ENCODE peak calls at places on chromosome 17, in six cellular contexts. I, B, Y, H, U and R are unnamed samples.

GRCh38 chr17:36481829-36482228 is 4.7 kb upstream of the ZNHIT3 start:
- DNase-seq in I (no peak), B (no peak), Y (no peak), H (no peak), U (no peak), R (no peak)

GRCh38 chr17:83196973-83197880 is 117.8 kb downstream of the METRNL start:
- DNase-seq in I (no peak), B (no peak), Y (no peak), H (peak; percentile 84), U (no peak), R (no peak)

GRCh38 chr17:46192484-46193245 is 564 bp downstream of the KANSL1 start:
- DNase-seq in I (peak; percentile 81), B (no peak), Y (peak; percentile 95), H (peak; percentile 52), U (peak; percentile 73), R (peak; percentile 67)

GRCh38 chr17:80220709-80221215 is 535 bp downstream of the SLC26A11 start:
- DNase-seq in I (peak; percentile 57), B (no peak), Y (peak; percentile 70), H (no peak), U (peak; percentile 14), R (no peak)

GRCh38 chr17:67750067-67750466 is 32.3 kb downstream of the NOL11 start:
- DNase-seq in I (no peak), B (no peak), Y (no peak), H (no peak), U (no peak), R (no peak)

GRCh38 chr17:64385187-64386083 is 5.2 kb downstream of the PECAM1 start:
- DNase-seq in I (peak; percentile 88), B (peak; percentile 15), Y (no peak), H (peak; percentile 95), U (peak; percentile 96), R (peak; percentile 93)

GRCh38 chr17:65177901-65178300 is 40.7 kb downstream of the RGS9 start:
- DNase-seq in I (no peak), B (no peak), Y (no peak), H (peak; percentile 74), U (peak; percentile 59), R (peak; percentile 77)

GRCh38 chr17:35255316-35255715 is 12.4 kb downstream of the SLFN5 start:
- DNase-seq in I (no peak), B (no peak), Y (peak; percentile 16), H (no peak), U (no peak), R (no peak)

GRCh38 chr17:33234930-33235685 is 58.0 kb downstream of the ASIC2 start:
- DNase-seq in I (peak; percentile 82), B (peak; percentile 79), Y (no peak), H (peak; percentile 97), U (peak; percentile 53), R (peak; percentile 83)

GRCh38 chr17:44272321-44272951 is 4.5 kb upstream of the SLC4A1 start:
- DNase-seq in I (no peak), B (no peak), Y (no peak), H (no peak), U (no peak), R (no peak)

GRCh38 chr17:59292174-59292523 is 39.3 kb upstream of the YPEL2 start:
- DNase-seq in I (no peak), B (no peak), Y (no peak), H (no peak), U (peak; percentile 66), R (no peak)

GRCh38 chr17:74177018-74177450 is 26.4 kb upstream of the RPL38 start:
- DNase-seq in I (no peak), B (no peak), Y (no peak), H (peak; percentile 42), U (no peak), R (no peak)

GRCh38 chr17:17109896-17110295 is 67.6 kb downstream of the MPRIP start:
- DNase-seq in I (no peak), B (no peak), Y (no peak), H (no peak), U (no peak), R (no peak)

GRCh38 chr17:28145348-28145747 is 102.9 kb downstream of the NLK start:
- DNase-seq in I (no peak), B (no peak), Y (no peak), H (peak; percentile 20), U (no peak), R (peak; percentile 38)

GRCh38 chr17:50604470-50604869 is 30.2 kb upstream of the ABCC3 start:
- DNase-seq in I (no peak), B (no peak), Y (peak; percentile 84), H (peak; percentile 38), U (peak; percentile 88), R (peak; percentile 91)

DNA sequence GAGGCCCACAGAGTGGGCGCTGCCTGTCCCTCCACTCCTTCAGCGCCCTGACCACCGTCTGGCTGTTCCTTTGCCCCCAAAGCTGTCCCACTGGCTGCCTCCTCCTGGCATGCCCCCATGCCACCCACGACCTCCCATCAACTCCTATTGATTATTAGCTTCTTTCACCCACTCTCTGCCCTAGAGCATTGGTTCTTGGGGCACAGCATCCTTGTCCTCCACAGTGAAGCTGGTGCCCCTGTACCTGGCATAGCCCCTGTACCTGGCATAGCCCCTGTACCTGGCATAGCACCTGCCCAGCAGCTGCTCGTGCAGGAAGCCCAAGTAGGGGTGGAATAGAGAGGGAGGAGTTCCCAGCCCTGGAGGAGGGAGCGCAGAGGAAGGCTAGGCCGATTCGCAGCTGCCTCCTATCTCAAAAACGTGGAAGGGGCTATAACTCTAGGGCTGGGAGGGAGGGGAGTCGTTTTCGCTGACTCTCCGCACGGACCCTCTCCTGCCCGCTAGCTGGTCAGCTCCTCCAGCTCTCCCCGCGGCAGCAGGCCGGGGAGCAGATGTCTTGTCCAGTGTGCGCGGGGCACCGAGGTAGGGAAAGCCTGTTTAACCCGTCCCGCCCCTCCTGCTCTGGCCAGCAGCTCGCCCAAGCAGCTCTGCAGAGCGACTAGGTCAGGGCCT is 5.7 kb upstream of the ACTG1 start:
- DNase-seq in I (no peak), B (no peak), Y (peak; percentile 86), H (no peak), U (no peak), R (no peak)
- H3K4me3 ChIP-seq in I (no peak overlapping the region), B (peak overlapping the region; percentile 51), Y (peak overlapping the region; percentile 71), H (peak overlapping the region; percentile 33), U (no peak overlapping the region), R (peak overlapping the region; percentile 24)

GRCh38 chr17:69339937-69340336 is 13.0 kb upstream of the ABCA5 start:
- DNase-seq in I (no peak), B (no peak), Y (no peak), H (no peak), U (no peak), R (no peak)

GRCh38 chr17:69336996-69337395 is 10.1 kb upstream of the ABCA5 start:
- DNase-seq in I (no peak), B (no peak), Y (no peak), H (no peak), U (no peak), R (no peak)

GRCh38 chr17:69336580-69336979 is 9.6 kb upstream of the ABCA5 start:
- DNase-seq in I (no peak), B (no peak), Y (no peak), H (no peak), U (no peak), R (no peak)

GRCh38 chr17:69331746-69332145 is 4.8 kb upstream of the ABCA5 start:
- DNase-seq in I (no peak), B (no peak), Y (no peak), H (no peak), U (no peak), R (no peak)

GRCh38 chr17:69335018-69335417 is 8.1 kb upstream of the ABCA5 start:
- DNase-seq in I (no peak), B (no peak), Y (no peak), H (peak; percentile 52), U (peak; percentile 46), R (peak; percentile 65)
- TF ChIP-seq CTCF in I (peak; percentile 20), B (peak; percentile 49), Y (peak; percentile 77), H (peak; percentile 47), U (no peak), R (peak; percentile 59)

GRCh38 chr17:77247048-77247541 is 106.3 kb downstream of the SEC14L1 start:
- DNase-seq in I (peak; percentile 87), B (peak; percentile 41), Y (peak; percentile 98), H (peak; percentile 59), U (peak; percentile 63), R (peak; percentile 75)

GRCh38 chr17:77248216-77249054 is 107.7 kb downstream of the SEC14L1 start:
- DNase-seq in I (no peak), B (no peak), Y (no peak), H (no peak), U (no peak), R (no peak)

GRCh38 chr17:77246110-77247047 is 105.6 kb downstream of the SEC14L1 start:
- DNase-seq in I (no peak), B (no peak), Y (peak; percentile 51), H (no peak), U (no peak), R (no peak)

GRCh38 chr17:77245162-77245926 is 104.6 kb downstream of the SEC14L1 start:
- DNase-seq in I (no peak), B (no peak), Y (no peak), H (no peak), U (no peak), R (no peak)

GRCh38 chr17:77247609-77248008 is 106.8 kb downstream of the SEC14L1 start:
- DNase-seq in I (no peak), B (no peak), Y (no peak), H (no peak), U (no peak), R (no peak)
- H3K4me3 ChIP-seq in I (no peak overlapping the region), B (no peak overlapping the region), Y (peak overlapping the region; percentile 75), H (no peak overlapping the region), U (no peak overlapping the region), R (no peak overlapping the region)

DNA sequence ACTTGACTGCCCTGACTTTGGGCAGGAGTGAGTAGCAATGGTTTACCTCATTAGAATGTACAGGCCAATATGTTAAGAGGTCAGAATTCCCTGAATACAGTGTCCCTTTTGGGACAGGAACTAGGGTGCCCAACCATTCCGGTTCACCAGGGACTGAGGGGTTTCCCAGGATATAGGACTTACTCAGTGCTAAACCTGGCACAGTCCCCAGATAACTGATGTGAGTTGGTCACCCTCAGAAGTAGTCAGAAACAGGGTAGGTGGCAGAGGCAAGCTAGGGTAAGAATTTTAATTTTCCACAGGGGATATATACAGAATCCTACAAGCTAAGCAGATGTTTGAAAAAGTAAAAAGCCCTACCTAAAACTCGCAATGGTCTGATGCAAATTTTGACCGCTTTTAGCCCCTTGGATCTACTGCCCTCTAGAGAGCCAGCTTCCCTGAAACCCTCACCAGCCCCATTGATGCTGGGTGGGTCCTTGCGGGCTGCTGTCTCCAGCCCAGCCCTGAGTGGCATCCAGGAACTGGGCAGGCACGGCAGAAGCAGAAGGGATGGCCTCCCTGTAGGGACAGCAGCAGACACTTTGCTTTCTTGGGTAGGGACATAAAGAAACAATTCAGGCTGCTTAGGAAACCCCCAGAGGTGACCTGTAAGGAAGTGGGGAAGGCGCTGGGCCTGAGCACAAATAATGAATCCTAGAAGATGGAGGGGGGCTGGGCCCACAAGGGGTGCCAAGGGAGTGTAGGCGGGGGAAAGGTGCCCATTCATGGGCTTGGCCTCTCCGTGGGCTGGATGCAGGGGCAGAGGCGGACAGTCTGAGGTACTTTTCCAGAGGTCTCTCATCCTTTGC is 434.8 kb downstream of the SLC39A11 start:
- DNase-seq in I (no peak), B (no peak), Y (peak; percentile 70), H (peak; percentile 40), U (no peak), R (no peak)
- TF ChIP-seq CTCF in I (no peak), B (no peak), Y (peak; percentile 53), H (peak; percentile 3), U (no peak), R (no peak)